ENCODE peak calls at places on chromosomes 5 and 9, in nine cellular contexts. D is NCI-H510A; P is heart left ventricle; Z is stimulated activated CD4-positive, alpha-beta T cell treated with anti-CD3 and anti-CD28 coated beads, TNF-alpha, amount 100 ng/mL, for 1 hour; M is WERI-Rb-1; C is epithelial cell of esophagus; U is ACHN; S is CD8-positive, alpha-beta T cell; L is naive thymus-derived CD4-positive, alpha-beta T cell. K is an unnamed sample.

GRCh38 chr9:137438591-137439157 is 2.5 kb downstream of the ENTPD8 start:
- DNase-seq in D (no peak), P (peak), Z (no peak), M (no peak), C (no peak), U (no peak), S (no peak), L (no peak), K (no peak)

GRCh38 chr5:43120720-43121564 is at the start of gene ZNF131:
- DNase-seq in D (peak), P (peak), Z (peak), M (peak), C (peak), U (peak), S (peak), L (peak), K (peak)

GRCh38 chr5:25544652-25545249 is 900.0 kb upstream of the CDH10 start:
- DNase-seq in D (no peak), P (no peak), Z (no peak), M (peak), C (peak), U (peak), S (no peak), L (no peak), K (peak)

GRCh38 chr5:149854881-149855280 is 89.7 kb downstream of the PDE6A start:
- DNase-seq in D (no peak), P (no peak), Z (no peak), M (no peak), C (no peak), U (no peak), S (no peak), L (no peak), K (no peak)

GRCh38 chr5:124395287-124395686 is 351.2 kb downstream of the ZNF608 start:
- DNase-seq in D (no peak), P (no peak), Z (no peak), M (peak), C (no peak), U (no peak), S (no peak), L (no peak), K (no peak)

GRCh38 chr9:83433841-83434240 is 104.4 kb downstream of the FRMD3 start:
- DNase-seq in D (no peak), P (no peak), Z (no peak), M (no peak), C (no peak), U (no peak), S (no peak), L (no peak), K (no peak)

GRCh38 chr5:35129921-35130485 is 82.3 kb upstream of the AGXT2 start:
- DNase-seq in D (no peak), P (no peak), Z (peak), M (no peak), C (peak), U (peak), S (peak), L (peak), K (no peak)

GRCh38 chr5:106290841-106291240 is 1379.9 kb downstream of the EFNA5 start:
- DNase-seq in D (no peak), P (no peak), Z (no peak), M (no peak), C (peak), U (no peak), S (no peak), L (no peak), K (no peak)

GRCh38 chr5:96790851-96791513 is 16.8 kb downstream of the ERAP1 start:
- DNase-seq in D (no peak), P (no peak), Z (no peak), M (no peak), C (peak), U (peak), S (no peak), L (no peak), K (no peak)

GRCh38 chr5:3595102-3595961 is at the start of gene IRX1:
- DNase-seq in D (no peak), P (no peak), Z (no peak), M (no peak), C (peak), U (no peak), S (no peak), L (no peak), K (peak)

GRCh38 chr9:113631811-113632665 is 168.5 kb downstream of the RGS3 start:
- DNase-seq in D (no peak), P (no peak), Z (no peak), M (no peak), C (no peak), U (no peak), S (no peak), L (no peak), K (no peak)

GRCh38 chr5:14256756-14257393 is 113.7 kb downstream of the TRIO start:
- DNase-seq in D (no peak), P (no peak), Z (no peak), M (no peak), C (no peak), U (no peak), S (no peak), L (no peak), K (no peak)

GRCh38 chr9:92635760-92636159 is 34.2 kb downstream of the IPPK start:
- DNase-seq in D (no peak), P (no peak), Z (no peak), M (no peak), C (no peak), U (no peak), S (no peak), L (no peak), K (no peak)

GRCh38 chr5:128842241-128842640 is 123.0 kb upstream of the SLC27A6 start:
- DNase-seq in D (no peak), P (no peak), Z (no peak), M (no peak), C (peak), U (no peak), S (no peak), L (no peak), K (no peak)

GRCh38 chr5:74432240-74432639 is 208.3 kb downstream of the ENC1 start:
- DNase-seq in D (no peak), P (no peak), Z (no peak), M (no peak), C (peak), U (no peak), S (no peak), L (no peak), K (peak)